ENCODE peak calls at places on chromosomes 7 and 10, in four cellular contexts. G is fibroblast of lung, Z is GM23248, H is H1. F is an unnamed sample. For H3K36me3, the result is how much of the 10 kb centered on the place peaks cover.

GRCh38 chr7:133504825-133505224 is 251.9 kb downstream of the EXOC4 start:
- DNase-seq in H (no peak), Z (no peak), G (peak), F (no peak)

GRCh38 chr10:35422236-35422635 is 85.9 kb downstream of the CCNY start:
- DNase-seq in H (no peak), Z (peak), G (peak), F (no peak)

GRCh38 chr7:88229302-88229870 is 9.5 kb upstream of the SRI start:
- DNase-seq in G (no peak), H (no peak), Z (no peak), F (no peak)

GRCh38 chr7:102320181-102320580 is 33.5 kb downstream of the SH2B2 start:
- DNase-seq in H (no peak), G (no peak), Z (no peak), F (no peak)

GRCh38 chr10:80204801-80205477 is 398 bp downstream of the ANXA11 start:
- DNase-seq in H (no peak), G (peak), Z (peak), F (no peak)

GRCh38 chr7:127393370-127394058 is 1.0 kb upstream of the ZNF800 start:
- DNase-seq in G (peak), H (no peak), Z (peak), F (peak)

GRCh38 chr10:97025613-97026242 is 160.0 kb downstream of the SLIT1 start:
- DNase-seq in G (peak), Z (peak), H (no peak), F (no peak)

GRCh38 chr7:107799645-107800264 is 3.3 kb downstream of the SLC26A3 start:
- DNase-seq in H (no peak), G (no peak), Z (no peak), F (no peak)

GRCh38 chr10:25902002-25902401 is 32.0 kb upstream of the MYO3A start:
- DNase-seq in Z (no peak), G (no peak), H (no peak), F (no peak)
- H2AFZ ChIP-seq in Z (no peak), G (no peak), H (no peak), F (no peak)

GRCh38 chr7:23129036-23129435 is 23.5 kb downstream of the KLHL7 start:
- DNase-seq in Z (no peak), G (no peak), H (no peak), F (no peak)
- H3K36me3 ChIP-seq in Z (under half), G (under half), H (under half), F (under half)

GRCh38 chr10:6204341-6205191 is 1.8 kb downstream of the PFKFB3 start:
- DNase-seq in H (no peak), Z (peak), G (peak), F (peak)
- H2AFZ ChIP-seq in H (no peak), Z (no peak), G (no peak), F (peak)

DNA sequence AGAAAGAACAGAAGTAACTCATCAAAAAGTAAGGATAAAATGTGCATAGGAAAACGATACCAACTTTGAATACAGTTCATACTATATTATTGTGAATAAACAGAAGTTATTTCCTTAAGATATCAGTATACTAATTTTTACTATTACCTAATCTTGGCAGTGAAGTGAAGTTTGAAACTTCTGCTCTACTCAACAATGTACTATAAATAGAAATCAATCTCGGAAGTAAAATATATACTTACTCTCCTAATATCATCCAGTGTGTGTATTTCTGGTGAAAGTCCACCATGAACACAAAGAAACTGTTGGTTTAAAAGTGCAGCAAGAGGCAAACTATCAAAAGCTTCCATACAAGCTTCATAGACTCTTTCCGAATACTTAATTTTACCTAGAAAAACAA is 24.6 kb downstream of the PPP3CB start:
- DNase-seq in G (no peak), Z (no peak), H (no peak), F (no peak)
- H3K36me3 ChIP-seq in G (under half), Z (half or more), H (under half), F (under half)

DNA sequence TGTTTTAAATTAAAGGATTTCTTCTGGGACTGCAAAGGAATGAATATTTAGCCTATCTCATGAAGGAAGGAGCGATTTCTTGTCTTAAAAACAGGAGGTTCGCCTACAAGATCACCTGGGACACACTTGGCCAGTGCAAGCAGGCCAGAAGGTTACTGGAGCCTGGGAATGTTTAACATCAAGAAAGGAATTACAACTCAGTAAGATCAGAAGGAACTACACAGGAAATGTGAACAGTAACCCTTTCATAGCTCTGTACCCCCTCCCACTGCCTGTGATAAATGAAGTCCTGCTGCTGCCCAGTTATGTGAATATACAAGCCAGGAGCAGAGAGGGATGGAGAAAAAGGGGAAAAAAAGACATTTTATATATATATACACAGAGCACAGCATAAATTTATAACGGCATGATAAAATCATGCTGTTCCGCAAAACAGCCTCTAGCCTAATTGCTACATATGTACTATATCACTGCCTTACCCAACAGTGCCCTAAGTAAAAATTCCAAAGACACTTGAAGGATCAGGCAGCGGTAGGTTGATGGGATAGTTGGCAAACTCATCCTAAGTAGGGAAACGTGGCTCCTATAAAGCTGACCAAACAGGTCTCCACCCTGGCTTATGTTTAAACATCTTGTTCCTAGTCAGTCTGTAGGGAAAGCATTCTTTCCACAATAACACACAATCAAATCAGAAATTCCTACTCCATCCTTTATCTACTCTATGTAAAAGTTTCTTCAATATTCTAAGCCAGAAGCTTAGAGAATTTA is 63.8 kb downstream of the ZNF438 start:
- DNase-seq in G (no peak), Z (no peak), H (no peak), F (no peak)
- H2AFZ ChIP-seq in G (no peak), Z (no peak), H (no peak), F (no peak)

F was measured in PC-9.